ENCODE peak calls at places on chromosomes 4 and X, in six cellular contexts. M is substantia nigra, X is dermis blood vessel endothelial cell, F is hypothalamus, N is iris pigment epithelial cell, W is kidney. K is an unnamed sample.

GRCh38 chr4:3414421-3415279 is 27.1 kb upstream of the HGFAC start:
- DNase-seq in M (no peak), W (peak; percentile 38), N (no peak), F (no peak), X (no peak), K (no peak)

GRCh38 chrX:23372220-23372902 is 37.7 kb downstream of the PTCHD1 start:
- DNase-seq in M (no peak), W (no peak), N (peak; percentile 47), F (no peak), X (no peak), K (no peak)

GRCh38 chr4:37981844-37982720 is 21.9 kb downstream of the PTTG2 start:
- DNase-seq in M (no peak), N (peak; percentile 55), F (no peak), X (no peak), W (no peak), K (no peak)

GRCh38 chrX:134670241-134670811 is 12.1 kb upstream of the PLAC1 start:
- DNase-seq in M (no peak), X (peak; percentile 60), W (peak; percentile 78), F (no peak), N (peak; percentile 58), K (no peak)

GRCh38 chr4:1310031-1310795 is 20.5 kb downstream of the MAEA start:
- DNase-seq in M (no peak), X (no peak), W (peak; percentile 76), F (no peak), N (peak; percentile 45), K (no peak)

GRCh38 chrX:38365939-38366338 is 13.5 kb downstream of the OTC start:
- DNase-seq in W (no peak), N (no peak), X (no peak), F (no peak), M (no peak), K (no peak)

GRCh38 chr4:145935253-145936141 is 3.1 kb downstream of the ZNF827 start:
- DNase-seq in W (no peak), M (peak; percentile 22), N (peak; percentile 36), X (peak; percentile 48), F (peak; percentile 1), K (peak; percentile 25)

GRCh38 chrX:13898603-13899002 is 81.7 kb upstream of the GPM6B start:
- DNase-seq in F (no peak), N (peak; percentile 65), W (no peak), M (no peak), X (no peak), K (no peak)

GRCh38 chr4:184170996-184171395 is 46.7 kb downstream of the ENPP6 start:
- DNase-seq in X (no peak), M (no peak), N (peak; percentile 80), F (no peak), W (no peak), K (no peak)

GRCh38 chr4:40194602-40195161 is 2.1 kb upstream of the RHOH start:
- DNase-seq in M (no peak), W (no peak), N (peak; percentile 68), F (no peak), X (peak; percentile 34), K (no peak)

GRCh38 chr4:56757821-56758400 is 63.6 kb downstream of the SPINK2 start:
- DNase-seq in F (no peak), M (no peak), X (peak; percentile 61), W (peak; percentile 90), N (peak; percentile 96), K (no peak)

GRCh38 chrX:50161143-50161542 is 39.7 kb downstream of the AKAP4 start:
- DNase-seq in M (no peak), W (no peak), N (peak; percentile 45), X (no peak), F (no peak), K (no peak)

GRCh38 chrX:2521927-2522386 is 21.2 kb upstream of the DHRSX start:
- DNase-seq in N (no peak), W (no peak), M (no peak), X (no peak), F (no peak), K (no peak)

GRCh38 chr4:90220453-90220852 is 93.3 kb downstream of the CCSER1 start:
- DNase-seq in N (no peak), F (no peak), W (no peak), X (no peak), M (no peak), K (no peak)

GRCh38 chrX:142977128-142977914 is 48.4 kb upstream of the SPANXN4 start:
- DNase-seq in F (no peak), X (no peak), N (no peak), M (no peak), W (no peak), K (no peak)

GRCh38 chrX:13377537-13377936 is 57.7 kb upstream of the ATXN3L start:
- DNase-seq in X (no peak), N (peak; percentile 88), W (no peak), F (no peak), M (no peak), K (no peak)

GRCh38 chr4:22456291-22456690 is 59.6 kb downstream of the ADGRA3 start:
- DNase-seq in W (no peak), M (no peak), F (no peak), N (no peak), X (no peak), K (no peak)

GRCh38 chr4:18247189-18247588 is 225.6 kb upstream of the LCORL start:
- DNase-seq in W (no peak), F (no peak), M (no peak), X (no peak), N (no peak), K (no peak)

GRCh38 chr4:104302731-104303130 is 192.0 kb downstream of the CXXC4 start:
- DNase-seq in F (no peak), X (no peak), W (no peak), M (no peak), N (no peak), K (no peak)

GRCh38 chr4:183492791-183493221 is 12.1 kb upstream of the ING2 start:
- DNase-seq in F (no peak), N (peak; percentile 62), X (peak; percentile 42), M (no peak), W (no peak), K (no peak)

GRCh38 chrX:56233682-56234081 is 1.5 kb downstream of the KLF8 start:
- DNase-seq in M (no peak), X (no peak), W (peak; percentile 84), N (no peak), F (no peak), K (no peak)

GRCh38 chr4:151195801-151196200 is 81.2 kb upstream of the PRSS48 start:
- DNase-seq in N (peak; percentile 74), M (no peak), X (peak; percentile 85), W (no peak), F (no peak), K (no peak)